ENCODE peak calls at places on chromosomes 1 and 21, in four cellular contexts. F is psoas muscle, Q is heart left ventricle, D is tibial nerve. V is an unnamed sample. For H3K4me1, the result is how much of the 10 kb centered on the place peaks cover.

GRCh38 chr1:198373376-198373775 is 167.1 kb downstream of the ATP6V1G3 start:
- DNase-seq in F (no peak), Q (no peak), D (no peak), V (peak)

GRCh38 chr1:110756506-110756905 is 81.8 kb upstream of the KCNA3 start:
- DNase-seq in F (no peak), Q (peak), D (no peak), V (no peak)

GRCh38 chr1:246782120-246782900 is 58.1 kb downstream of the SCCPDH start:
- DNase-seq in F (peak), Q (no peak), D (no peak), V (peak)

GRCh38 chr1:42157667-42158066 is 4.5 kb downstream of the GUCA2B start:
- DNase-seq in F (no peak), Q (no peak), D (no peak), V (no peak)

GRCh38 chr1:53408013-53408754 is 51.0 kb upstream of the DMRTB1 start:
- DNase-seq in F (no peak), Q (no peak), D (no peak), V (no peak)

GRCh38 chr1:10257851-10258250 is 47.5 kb downstream of the KIF1B start:
- DNase-seq in F (no peak), Q (no peak), D (no peak), V (no peak)

GRCh38 chr1:93502561-93502960 is 54.6 kb downstream of the FNBP1L start:
- DNase-seq in F (no peak), Q (no peak), D (no peak), V (peak)

GRCh38 chr1:37498872-37499617 is 15.5 kb downstream of the MEAF6 start:
- DNase-seq in F (no peak), Q (no peak), D (no peak), V (peak)

GRCh38 chr1:102724741-102725140 is 383.6 kb downstream of the COL11A1 start:
- DNase-seq in F (no peak), Q (no peak), D (no peak), V (no peak)

GRCh38 chr1:116504308-116505156 is 66.3 kb downstream of the CD58 start:
- DNase-seq in F (peak), Q (peak), D (peak), V (no peak)

GRCh38 chr1:98502937-98503336 is 158.6 kb upstream of the SNX7 start:
- DNase-seq in F (no peak), Q (no peak), D (no peak), V (no peak)

GRCh38 chr1:216793303-216793702 is 70.1 kb upstream of the ESRRG start:
- DNase-seq in F (no peak), Q (no peak), D (no peak), V (no peak)

GRCh38 chr1:230849451-230850194 is 18.7 kb downstream of the C1orf198 start:
- DNase-seq in F (peak), Q (peak), D (peak), V (no peak)

GRCh38 chr1:14602131-14602530 is 3.6 kb downstream of the KAZN start:
- DNase-seq in F (peak), Q (no peak), D (peak), V (no peak)

GRCh38 chr1:93605812-93606512 is 75.7 kb downstream of the BCAR3 start:
- DNase-seq in F (no peak), Q (no peak), D (no peak), V (peak)

GRCh38 chr1:10107985-10108663 is 75.4 kb downstream of the UBE4B start:
- DNase-seq in F (no peak), Q (no peak), D (no peak), V (peak)

GRCh38 chr1:228417471-228418203 is 976 bp upstream of the TRIM17 start:
- DNase-seq in F (no peak), Q (no peak), D (no peak), V (peak)

GRCh38 chr21:44748621-44749020 is 37.2 kb upstream of the TSPEAR start:
- DNase-seq in F (no peak), Q (no peak), D (no peak), V (peak)

GRCh38 chr1:204991342-204991844 is 51.6 kb upstream of the CNTN2 start:
- DNase-seq in F (no peak), Q (no peak), D (no peak), V (no peak)

GRCh38 chr1:214224605-214225354 is 56.2 kb upstream of the SMYD2 start:
- DNase-seq in F (peak), Q (no peak), D (no peak), V (peak)

GRCh38 chr21:32393677-32394001 is 827 bp upstream of the URB1 start:
- DNase-seq in F (no peak), Q (no peak), D (no peak), V (no peak)

DNA sequence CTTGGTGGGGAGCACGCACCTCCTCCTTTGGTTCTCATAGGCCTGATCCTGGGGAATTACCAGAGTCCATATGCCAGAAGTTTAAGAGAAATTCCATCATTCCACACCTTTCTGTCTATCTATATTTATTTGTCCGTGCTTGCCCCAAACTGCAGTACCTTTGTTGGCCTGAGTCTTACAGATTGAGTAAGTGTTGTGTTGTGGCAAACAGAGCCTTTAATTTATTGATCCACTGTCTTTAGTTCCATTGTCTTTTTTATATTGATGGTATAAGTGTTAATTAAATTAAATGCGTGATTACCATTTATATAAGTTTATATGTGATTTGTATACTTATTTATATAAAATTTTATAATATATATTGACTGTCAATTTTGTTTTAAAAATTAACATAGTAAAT is 4.9 kb downstream of the SH3BGR start:
- DNase-seq in F (no peak), Q (no peak), D (no peak), V (peak)
- TF ChIP-seq CTCF in F (peak), Q (no peak), D (no peak), V (peak)

DNA sequence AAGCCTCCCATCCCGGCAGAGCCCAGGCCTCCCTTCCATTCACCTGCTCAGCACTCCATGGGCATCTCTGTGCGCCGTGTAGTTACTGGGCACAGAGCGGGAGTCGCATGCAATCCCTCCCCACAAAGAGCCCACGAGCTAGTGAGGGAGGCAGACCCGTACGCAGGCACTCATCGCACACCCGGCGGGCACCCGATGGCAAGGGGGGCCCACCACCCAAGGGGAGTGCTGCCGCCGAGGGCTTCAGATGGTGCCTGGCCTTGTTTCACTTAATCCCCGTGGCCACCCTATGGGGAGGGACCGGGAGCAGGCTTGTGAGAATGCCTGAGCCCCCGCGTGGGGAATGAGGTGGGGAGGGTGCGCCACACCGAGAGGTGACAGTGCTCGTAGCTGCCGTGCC is 30.4 kb upstream of the SELENON start:
- DNase-seq in F (no peak), Q (no peak), D (no peak), V (no peak)
- H3K4me1 ChIP-seq in F (under half), Q (half or more), D (under half), V (under half)

GRCh38 chr1:243956448-243956847 is 94.6 kb upstream of the ZBTB18 start:
- DNase-seq in F (no peak), Q (no peak), D (no peak), V (no peak)
- TF ChIP-seq CTCF in F (no peak), Q (no peak), D (no peak), V (no peak)

DNA sequence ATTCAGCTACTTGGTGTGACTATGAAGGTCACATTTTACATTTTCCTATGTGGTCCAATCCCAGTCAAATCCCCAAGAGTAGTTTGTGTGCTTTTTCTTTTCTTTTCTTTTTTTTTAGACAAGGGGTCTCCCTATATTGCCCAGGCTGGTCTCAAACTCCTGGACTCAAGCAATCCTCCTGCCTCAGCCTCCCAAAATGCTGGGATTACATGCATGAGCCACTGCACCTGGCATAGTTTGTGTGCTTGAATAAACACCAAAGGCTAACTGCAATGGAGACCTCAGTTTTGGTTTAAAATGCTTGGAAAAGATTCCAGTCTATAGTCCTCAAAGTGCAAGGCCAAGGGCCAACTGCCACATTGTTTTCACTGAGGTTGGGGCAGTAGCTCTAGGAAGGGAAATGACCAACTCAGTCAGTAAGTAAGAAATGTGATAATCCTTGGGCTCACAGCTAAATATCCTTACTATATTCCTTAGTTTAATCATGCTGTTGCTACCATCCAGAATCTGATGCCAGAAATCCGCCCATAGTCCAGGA is 38.6 kb downstream of the EIF2B3 start:
- DNase-seq in F (no peak), Q (no peak), D (no peak), V (no peak)
- H3K4me1 ChIP-seq in F (under half), Q (under half), D (under half), V (under half)

DNA sequence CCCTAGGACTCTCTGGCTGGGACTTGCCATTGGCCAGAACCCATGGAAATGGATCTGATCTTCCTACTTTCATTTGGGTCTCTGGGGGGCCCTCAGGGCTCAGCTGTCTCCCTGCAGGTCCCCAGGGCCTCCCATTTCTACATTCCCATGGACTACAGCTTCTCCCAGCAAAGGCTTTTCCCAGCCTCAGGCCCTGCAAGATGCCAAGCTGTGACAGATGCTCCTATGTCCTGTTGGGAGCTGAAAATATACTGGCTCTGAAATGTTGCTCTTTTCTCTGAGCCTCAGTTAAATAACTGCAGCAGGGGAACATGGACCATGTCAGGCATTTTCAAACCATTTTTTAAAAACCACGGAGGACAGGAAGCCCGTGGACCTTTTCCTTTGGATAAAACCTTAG is 99.5 kb upstream of the IGSF21 start:
- DNase-seq in F (no peak), Q (no peak), D (no peak), V (no peak)
- TF ChIP-seq CTCF in F (no peak), Q (no peak), D (no peak), V (no peak)

V was measured in foreskin keratinocyte.